ENCODE peak calls at places on chromosome X, in four cellular contexts. D is H1, U is HEK293T, I is HCT116. F is an unnamed sample.

GRCh38 chrX:118181030-118181429 is 64.4 kb upstream of the KLHL13 start:
- DNase-seq in D (no peak), I (no peak), U (no peak), F (no peak)

GRCh38 chrX:105636667-105637066 is 185.7 kb upstream of the NRK start:
- DNase-seq in I (no peak), D (no peak), U (no peak), F (no peak)

GRCh38 chrX:15546745-15547144 is 46.1 kb downstream of the BMX start:
- DNase-seq in D (no peak), I (no peak), U (no peak), F (no peak)

GRCh38 chrX:152926279-152926678 is 28.4 kb downstream of the ZNF185 start:
- DNase-seq in U (peak; percentile 74), D (peak; percentile 58), I (peak; percentile 64), F (peak; percentile 59)

GRCh38 chrX:104789784-104790183 is 223.8 kb downstream of the IL1RAPL2 start:
- DNase-seq in D (no peak), I (no peak), U (no peak), F (no peak)

GRCh38 chrX:39528161-39528560 is 569.6 kb downstream of the BCOR start:
- DNase-seq in I (no peak), U (no peak), D (no peak), F (no peak)

GRCh38 chrX:15619053-15619772 is 18.5 kb upstream of the ACE2 start:
- DNase-seq in U (no peak), D (no peak), I (peak; percentile 76), F (no peak)

GRCh38 chrX:42495139-42495538 is 282.8 kb downstream of the PPP1R2C start:
- DNase-seq in I (no peak), D (no peak), U (no peak), F (no peak)

GRCh38 chrX:34655496-34656258 is 1.4 kb downstream of the TMEM47 start:
- DNase-seq in I (no peak), U (no peak), D (no peak), F (no peak)

GRCh38 chrX:53190363-53190960 is 34.5 kb downstream of the KDM5C start:
- DNase-seq in I (no peak), U (no peak), D (peak; percentile 58), F (peak; percentile 40)

GRCh38 chrX:119502727-119503483 is 34.7 kb downstream of the SLC25A5 start:
- DNase-seq in U (no peak), I (no peak), D (no peak), F (no peak)

GRCh38 chrX:49273181-49273727 is 3.7 kb downstream of the PPP1R3F start:
- DNase-seq in D (no peak), I (no peak), U (no peak), F (no peak)

GRCh38 chrX:68989865-68990606 is 161.2 kb downstream of the EFNB1 start:
- DNase-seq in U (peak; percentile 72), I (no peak), D (peak; percentile 58), F (no peak)

GRCh38 chrX:65596270-65596669 is 61.7 kb upstream of the LAS1L start:
- DNase-seq in D (no peak), U (no peak), I (no peak), F (peak; percentile 24)

GRCh38 chrX:149453030-149453429 is 52.1 kb downstream of the IDS start:
- DNase-seq in U (no peak), I (peak; percentile 8), D (no peak), F (peak; percentile 13)

GRCh38 chrX:129039176-129039575 is 484.1 kb downstream of the SMARCA1 start:
- DNase-seq in I (no peak), U (no peak), D (no peak), F (no peak)

GRCh38 chrX:50805316-50805715 is 8.7 kb downstream of the SHROOM4 start:
- DNase-seq in I (no peak), D (no peak), U (no peak), F (no peak)

GRCh38 chrX:2427147-2427546 is 73.6 kb downstream of the DHRSX start:
- DNase-seq in I (no peak), U (no peak), D (no peak), F (no peak)

GRCh38 chrX:10648608-10649007 is 28.2 kb upstream of the MID1 start:
- DNase-seq in I (no peak), U (peak; percentile 57), D (no peak), F (no peak)

GRCh38 chrX:6026980-6027379 is 201.7 kb downstream of the NLGN4X start:
- DNase-seq in D (no peak), U (no peak), I (no peak), F (no peak)

GRCh38 chrX:3990569-3990968 is 277.1 kb upstream of the PRKX start:
- DNase-seq in D (no peak), U (no peak), I (no peak), F (no peak)

GRCh38 chrX:39769748-39770147 is 328.0 kb downstream of the BCOR start:
- DNase-seq in I (no peak), U (no peak), D (no peak), F (no peak)

GRCh38 chrX:16826207-16826606 is 39.9 kb downstream of the TXLNG start:
- DNase-seq in I (no peak), U (peak; percentile 32), D (no peak), F (peak; percentile 21)

GRCh38 chrX:48665991-48666390 is 17.6 kb upstream of the WAS start:
- DNase-seq in I (no peak), D (no peak), U (no peak), F (no peak)

GRCh38 chrX:129791336-129791735 is 11.6 kb downstream of the SASH3 start:
- DNase-seq in I (no peak), D (no peak), U (no peak), F (no peak)

GRCh38 chrX:9197231-9197630 is 163.3 kb upstream of the FAM9B start:
- DNase-seq in I (no peak), U (no peak), D (no peak), F (no peak)

GRCh38 chrX:96436105-96436504 is 248.5 kb upstream of the DIAPH2 start:
- DNase-seq in U (no peak), D (no peak), I (no peak), F (no peak)

GRCh38 chrX:55709735-55710134 is 7.8 kb upstream of the RRAGB start:
- DNase-seq in I (no peak), U (no peak), D (no peak), F (no peak)

GRCh38 chrX:53284684-53285447 is 3.5 kb upstream of the IQSEC2 start:
- DNase-seq in I (no peak), D (peak; percentile 77), U (peak; percentile 81), F (peak; percentile 74)

GRCh38 chrX:120791013-120791643 is 84.5 kb downstream of the CT47B1 start:
- DNase-seq in D (no peak), U (no peak), I (peak; percentile 19), F (no peak)

GRCh38 chrX:103063918-103064434 is at the start of gene BEX1:
- DNase-seq in I (no peak), D (peak; percentile 64), U (no peak), F (no peak)

GRCh38 chrX:4225086-4225485 is 511.6 kb upstream of the PRKX start:
- DNase-seq in I (no peak), U (no peak), D (no peak), F (no peak)

GRCh38 chrX:121308276-121308805 is 260.9 kb downstream of the GLUD2 start:
- DNase-seq in I (peak; percentile 10), D (no peak), U (peak; percentile 57), F (peak; percentile 13)

GRCh38 chrX:35890699-35891098 is 28.8 kb upstream of the CFAP47 start:
- DNase-seq in D (peak; percentile 47), U (peak; percentile 65), I (no peak), F (peak; percentile 10)

GRCh38 chrX:41409006-41409405 is 38.1 kb upstream of the NYX start:
- DNase-seq in U (no peak), D (no peak), I (no peak), F (no peak)

GRCh38 chrX:107448625-107449468 is 605 bp upstream of the FRMPD3 start:
- DNase-seq in I (no peak), D (peak; percentile 55), U (peak; percentile 48), F (no peak)

GRCh38 chrX:49858341-49858740 is 20.9 kb upstream of the USP27X start:
- DNase-seq in I (no peak), U (no peak), D (no peak), F (no peak)

DNA sequence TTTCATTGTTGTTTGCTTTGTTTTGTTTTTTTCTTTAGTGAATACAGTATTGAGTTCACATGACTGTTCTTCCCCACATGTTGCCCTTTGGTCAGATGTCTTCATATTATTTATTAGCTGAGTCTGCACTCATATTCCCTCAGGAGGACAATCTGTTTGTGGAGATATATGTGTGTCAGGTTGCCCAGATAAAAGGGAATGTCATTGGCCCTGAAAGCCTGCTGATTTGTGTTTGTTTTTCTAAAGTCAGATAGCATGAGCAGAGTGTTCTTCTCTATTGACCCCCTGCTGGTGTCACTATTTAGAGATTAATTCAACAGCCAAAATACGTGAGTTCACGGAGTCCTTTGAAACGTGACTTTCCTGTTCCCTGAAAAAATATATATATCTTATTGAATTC is 1184.5 kb downstream of the RPA4 start:
- DNase-seq in D (no peak), I (no peak), U (peak; percentile 5), F (no peak)
- TF ChIP-seq SP1 in D (no peak), I (no peak), U (no peak), F (no peak)

GRCh38 chrX:154426916-154427792 is 1.3 kb upstream of the ATP6AP1 start:
- DNase-seq in I (no peak), U (no peak), D (no peak), F (no peak)

GRCh38 chrX:154430504-154430903 is 2.0 kb downstream of the ATP6AP1 start:
- DNase-seq in D (no peak), U (no peak), I (no peak), F (peak; percentile 67)

GRCh38 chrX:154430916-154431315 is 2.4 kb downstream of the ATP6AP1 start:
- DNase-seq in D (no peak), I (no peak), U (no peak), F (no peak)

GRCh38 chrX:154429708-154430107 is 1.2 kb downstream of the ATP6AP1 start:
- DNase-seq in D (no peak), I (no peak), U (no peak), F (no peak)

GRCh38 chrX:154428176-154429171 is at the start of gene ATP6AP1:
- DNase-seq in U (peak; percentile 95), I (peak; percentile 75), D (peak; percentile 83), F (peak; percentile 95)
- TF ChIP-seq SP1 in U (no peak), I (no peak), D (peak; percentile 94), F (no peak)

DNA sequence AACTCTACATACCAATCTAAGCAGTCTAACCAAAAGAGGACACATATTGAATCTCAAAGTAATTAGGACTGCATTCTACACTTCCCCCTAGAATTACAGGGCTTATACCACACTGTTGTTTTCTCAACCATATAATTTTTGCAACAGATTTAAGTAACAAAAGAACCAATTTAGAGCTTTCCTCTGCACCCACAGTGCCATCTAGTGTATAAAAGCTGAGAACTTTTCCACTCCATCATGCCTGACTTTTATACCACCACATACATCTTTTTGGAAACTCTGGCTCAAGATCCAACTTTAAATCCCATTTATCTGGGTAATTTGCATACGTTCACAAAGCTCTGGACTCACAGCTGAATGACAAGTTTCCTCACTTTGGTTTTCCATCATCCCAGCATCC is 99.5 kb downstream of the EFHC2 start:
- DNase-seq in D (no peak), I (peak; percentile 12), U (peak; percentile 19), F (peak; percentile 33)
- TF ChIP-seq SP1 in D (no peak), I (no peak), U (no peak), F (no peak)

DNA sequence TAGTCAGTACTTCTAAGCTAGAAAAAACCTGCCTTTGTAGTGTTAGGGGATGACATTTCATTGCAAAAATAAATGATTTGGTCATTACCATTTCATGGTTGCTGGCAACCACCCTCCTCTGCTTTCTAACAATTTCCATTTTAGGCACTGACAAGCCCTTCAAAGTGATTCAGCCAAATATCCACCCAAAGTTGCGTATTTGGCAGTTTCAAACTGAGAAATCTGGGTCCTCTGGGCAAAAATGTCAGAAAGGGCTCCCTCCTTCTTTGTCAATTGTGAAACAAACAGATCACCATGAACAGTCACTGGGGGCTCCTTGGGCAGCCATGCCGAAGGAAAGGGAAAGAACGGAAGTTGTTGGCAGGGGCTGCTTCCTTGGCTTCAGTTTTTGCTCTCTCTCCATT is 33.0 kb downstream of the PLAC1 start:
- DNase-seq in I (no peak), D (no peak), U (no peak), F (no peak)
- TF ChIP-seq SP1 in I (no peak), D (no peak), U (no peak), F (no peak)

F was measured in K562.